ENCODE peak calls at places on chromosomes 16 and 17, in seven cellular contexts. One of them, this sample, is unnamed.

GRCh38 chr17:73215414-73215813 is 22.6 kb downstream of the COG1 start:
- DNase-seq in K562: no peak
- DNase-seq in GM12878: no peak
- DNase-seq in H1: no peak
- DNase-seq in SK-N-SH: no peak
- DNase-seq in HepG2: no peak
- DNase-seq in Panc1: no peak
- DNase-seq in this sample: no peak

GRCh38 chr16:67183-67791 is 5.1 kb downstream of the RHBDF1 start:
- DNase-seq in Panc1: no peak
- DNase-seq in H1: no peak
- DNase-seq in K562: no peak
- DNase-seq in GM12878: no peak
- DNase-seq in HepG2: no peak
- DNase-seq in SK-N-SH: no peak
- DNase-seq in this sample: no peak

GRCh38 chr17:41527076-41528023 is 758 bp downstream of the KRT19 start:
- DNase-seq in Panc1: no peak
- DNase-seq in SK-N-SH: no peak
- DNase-seq in GM12878: no peak
- DNase-seq in HepG2: no peak
- DNase-seq in K562: peak; percentile 73
- DNase-seq in H1: no peak
- DNase-seq in this sample: no peak

GRCh38 chr17:72358465-72358864 is 237.6 kb downstream of the SOX9 start:
- DNase-seq in GM12878: no peak
- DNase-seq in K562: no peak
- DNase-seq in HepG2: no peak
- DNase-seq in SK-N-SH: no peak
- DNase-seq in Panc1: no peak
- DNase-seq in H1: no peak
- DNase-seq in this sample: no peak

GRCh38 chr16:57798953-57799618 is 3.2 kb downstream of the KIFC3 start:
- DNase-seq in H1: no peak
- DNase-seq in K562: no peak
- DNase-seq in SK-N-SH: peak; percentile 15
- DNase-seq in Panc1: no peak
- DNase-seq in HepG2: no peak
- DNase-seq in GM12878: no peak
- DNase-seq in this sample: no peak

GRCh38 chr17:12866244-12866643 is 76.9 kb downstream of the ARHGAP44 start:
- DNase-seq in K562: no peak
- DNase-seq in Panc1: no peak
- DNase-seq in H1: no peak
- DNase-seq in GM12878: no peak
- DNase-seq in HepG2: no peak
- DNase-seq in SK-N-SH: no peak
- DNase-seq in this sample: no peak

GRCh38 chr17:17151962-17152361 is 54.2 kb downstream of the PLD6 start:
- DNase-seq in H1: no peak
- DNase-seq in GM12878: no peak
- DNase-seq in SK-N-SH: no peak
- DNase-seq in Panc1: peak; percentile 63
- DNase-seq in HepG2: no peak
- DNase-seq in K562: no peak
- DNase-seq in this sample: no peak

GRCh38 chr17:58156839-58157803 is 8.9 kb downstream of the OR4D1 start:
- DNase-seq in H1: no peak
- DNase-seq in HepG2: no peak
- DNase-seq in K562: peak; percentile 33
- DNase-seq in Panc1: no peak
- DNase-seq in SK-N-SH: peak; percentile 85
- DNase-seq in GM12878: no peak
- DNase-seq in this sample: no peak

GRCh38 chr16:54446639-54447038 is 160.1 kb upstream of the IRX3 start:
- DNase-seq in SK-N-SH: no peak
- DNase-seq in K562: no peak
- DNase-seq in GM12878: no peak
- DNase-seq in Panc1: peak; percentile 12
- DNase-seq in H1: no peak
- DNase-seq in HepG2: no peak
- DNase-seq in this sample: no peak

GRCh38 chr16:80046848-80047247 is 446.3 kb upstream of the MAF start:
- DNase-seq in H1: no peak
- DNase-seq in SK-N-SH: no peak
- DNase-seq in GM12878: no peak
- DNase-seq in HepG2: no peak
- DNase-seq in K562: no peak
- DNase-seq in Panc1: no peak
- DNase-seq in this sample: no peak

GRCh38 chr16:56401482-56401881 is 23.9 kb downstream of the AMFR start:
- DNase-seq in HepG2: peak; percentile 42
- DNase-seq in K562: peak; percentile 29
- DNase-seq in H1: no peak
- DNase-seq in Panc1: no peak
- DNase-seq in GM12878: no peak
- DNase-seq in SK-N-SH: peak; percentile 52
- DNase-seq in this sample: peak; percentile 12

GRCh38 chr17:41042953-41043352 is 1.7 kb upstream of the KRTAP1-1 start:
- DNase-seq in SK-N-SH: no peak
- DNase-seq in Panc1: no peak
- DNase-seq in K562: no peak
- DNase-seq in HepG2: no peak
- DNase-seq in H1: no peak
- DNase-seq in GM12878: no peak
- DNase-seq in this sample: no peak

GRCh38 chr17:43983515-43984411 is 20.7 kb upstream of the NAGS start:
- DNase-seq in Panc1: no peak
- DNase-seq in GM12878: no peak
- DNase-seq in H1: no peak
- DNase-seq in SK-N-SH: peak; percentile 72
- DNase-seq in K562: peak; percentile 81
- DNase-seq in HepG2: peak; percentile 67
- DNase-seq in this sample: no peak

GRCh38 chr17:62179525-62180161 is 114.6 kb upstream of the MED13 start:
- DNase-seq in HepG2: peak; percentile 52
- DNase-seq in H1: no peak
- DNase-seq in GM12878: no peak
- DNase-seq in Panc1: peak; percentile 27
- DNase-seq in SK-N-SH: no peak
- DNase-seq in K562: peak; percentile 46
- DNase-seq in this sample: peak; percentile 88

GRCh38 chr17:76701471-76701967 is 9.2 kb downstream of the MXRA7 start:
- DNase-seq in HepG2: peak; percentile 80
- DNase-seq in K562: no peak
- DNase-seq in Panc1: no peak
- DNase-seq in H1: no peak
- DNase-seq in GM12878: no peak
- DNase-seq in SK-N-SH: no peak
- DNase-seq in this sample: no peak

GRCh38 chr16:79656537-79657115 is 56.1 kb upstream of the MAF start:
- DNase-seq in H1: no peak
- DNase-seq in HepG2: no peak
- DNase-seq in SK-N-SH: no peak
- DNase-seq in Panc1: no peak
- DNase-seq in K562: no peak
- DNase-seq in GM12878: no peak
- DNase-seq in this sample: no peak

GRCh38 chr17:15332338-15332737 is 9.1 kb downstream of the TEKT3 start:
- DNase-seq in HepG2: no peak
- DNase-seq in SK-N-SH: no peak
- DNase-seq in Panc1: no peak
- DNase-seq in K562: no peak
- DNase-seq in GM12878: no peak
- DNase-seq in H1: peak; percentile 49
- DNase-seq in this sample: no peak

GRCh38 chr17:2814499-2815341 is 18.5 kb downstream of the RAP1GAP2 start:
- DNase-seq in HepG2: no peak
- DNase-seq in Panc1: no peak
- DNase-seq in GM12878: peak; percentile 62
- DNase-seq in H1: no peak
- DNase-seq in SK-N-SH: no peak
- DNase-seq in K562: no peak
- DNase-seq in this sample: no peak

GRCh38 chr16:8583712-8584111 is 6.6 kb downstream of the TMEM114 start:
- DNase-seq in K562: peak; percentile 55
- DNase-seq in Panc1: no peak
- DNase-seq in GM12878: no peak
- DNase-seq in SK-N-SH: no peak
- DNase-seq in HepG2: no peak
- DNase-seq in H1: no peak
- DNase-seq in this sample: peak; percentile 43

GRCh38 chr16:8585942-8586341 is 4.4 kb downstream of the TMEM114 start:
- DNase-seq in K562: no peak
- DNase-seq in Panc1: no peak
- DNase-seq in GM12878: no peak
- DNase-seq in H1: no peak
- DNase-seq in SK-N-SH: no peak
- DNase-seq in HepG2: no peak
- DNase-seq in this sample: no peak

GRCh38 chr16:8579559-8579958 is 10.8 kb downstream of the TMEM114 start:
- DNase-seq in Panc1: no peak
- DNase-seq in K562: no peak
- DNase-seq in H1: no peak
- DNase-seq in GM12878: no peak
- DNase-seq in SK-N-SH: no peak
- DNase-seq in HepG2: no peak
- DNase-seq in this sample: no peak

GRCh38 chr16:8581923-8582580 is 8.3 kb downstream of the TMEM114 start:
- DNase-seq in HepG2: no peak
- DNase-seq in K562: no peak
- DNase-seq in GM12878: no peak
- DNase-seq in H1: no peak
- DNase-seq in Panc1: no peak
- DNase-seq in SK-N-SH: no peak
- DNase-seq in this sample: no peak

DNA sequence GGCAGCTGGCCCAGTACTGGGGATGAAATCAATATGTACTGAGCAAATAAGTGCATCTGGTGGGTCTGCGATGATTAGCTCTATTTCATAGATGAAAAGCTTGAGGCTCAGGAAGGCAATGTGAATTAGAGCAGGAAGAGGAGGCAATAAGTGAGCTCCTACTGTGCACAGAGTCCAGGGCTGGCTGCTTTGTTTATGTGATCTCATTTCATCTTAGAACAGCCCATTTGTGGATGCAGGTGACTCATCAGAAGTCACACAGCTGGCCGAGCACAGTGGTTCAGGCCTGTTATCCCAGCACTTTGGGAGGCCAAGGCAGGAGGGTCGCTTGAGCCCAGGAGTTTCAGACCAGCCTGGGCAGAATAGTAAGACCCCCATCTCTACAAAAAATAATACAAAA is 7.1 kb downstream of the TMEM114 start:
- DNase-seq in Panc1: no peak
- DNase-seq in HepG2: no peak
- DNase-seq in GM12878: no peak
- DNase-seq in H1: no peak
- DNase-seq in SK-N-SH: no peak
- DNase-seq in K562: no peak
- DNase-seq in this sample: no peak
- TF ChIP-seq SIN3A in Panc1: no peak
- TF ChIP-seq SIN3A in HepG2: no peak
- TF ChIP-seq SIN3A in GM12878: no peak
- TF ChIP-seq SIN3A in H1: no peak
- TF ChIP-seq SIN3A in SK-N-SH: no peak
- TF ChIP-seq SIN3A in K562: no peak
- TF ChIP-seq SIN3A in this sample: no peak

GRCh38 chr16:88744839-88745521 is 38.7 kb downstream of the CTU2 start:
- DNase-seq in H1: no peak
- DNase-seq in GM12878: no peak
- DNase-seq in SK-N-SH: no peak
- DNase-seq in HepG2: no peak
- DNase-seq in Panc1: no peak
- DNase-seq in K562: no peak
- DNase-seq in this sample: no peak

GRCh38 chr16:88744520-88744835 is 38.2 kb downstream of the CTU2 start:
- DNase-seq in SK-N-SH: no peak
- DNase-seq in Panc1: no peak
- DNase-seq in H1: no peak
- DNase-seq in K562: no peak
- DNase-seq in HepG2: no peak
- DNase-seq in GM12878: no peak
- DNase-seq in this sample: no peak

GRCh38 chr16:88742896-88743605 is 36.7 kb downstream of the CTU2 start:
- DNase-seq in K562: no peak
- DNase-seq in Panc1: no peak
- DNase-seq in HepG2: no peak
- DNase-seq in GM12878: no peak
- DNase-seq in SK-N-SH: no peak
- DNase-seq in H1: no peak
- DNase-seq in this sample: no peak

GRCh38 chr16:88741368-88741767 is 35.1 kb downstream of the CTU2 start:
- DNase-seq in GM12878: no peak
- DNase-seq in HepG2: no peak
- DNase-seq in H1: no peak
- DNase-seq in Panc1: no peak
- DNase-seq in K562: no peak
- DNase-seq in SK-N-SH: no peak
- DNase-seq in this sample: no peak

GRCh38 chr16:88743693-88744519 is 37.6 kb downstream of the CTU2 start:
- DNase-seq in SK-N-SH: peak; percentile 95
- DNase-seq in Panc1: no peak
- DNase-seq in K562: peak; percentile 93
- DNase-seq in GM12878: no peak
- DNase-seq in H1: peak; percentile 39
- DNase-seq in HepG2: peak; percentile 60
- DNase-seq in this sample: peak; percentile 56
- H3K4me3 ChIP-seq in SK-N-SH: peak overlapping the region; percentile 9
- H3K4me3 ChIP-seq in Panc1: no peak overlapping the region
- H3K4me3 ChIP-seq in K562: no peak overlapping the region
- H3K4me3 ChIP-seq in GM12878: no peak overlapping the region
- H3K4me3 ChIP-seq in H1: no peak overlapping the region
- H3K4me3 ChIP-seq in HepG2: no peak overlapping the region
- H3K4me3 ChIP-seq in this sample: no peak overlapping the region

GRCh38 chr17:35774499-35774898 is 13.8 kb downstream of the C17orf50 start:
- DNase-seq in H1: no peak
- DNase-seq in SK-N-SH: peak; percentile 85
- DNase-seq in Panc1: no peak
- DNase-seq in K562: no peak
- DNase-seq in GM12878: no peak
- DNase-seq in HepG2: no peak
- DNase-seq in this sample: no peak
- TF ChIP-seq SIN3A in H1: no peak
- TF ChIP-seq SIN3A in SK-N-SH: no peak
- TF ChIP-seq SIN3A in Panc1: no peak
- TF ChIP-seq SIN3A in K562: no peak
- TF ChIP-seq SIN3A in GM12878: no peak
- TF ChIP-seq SIN3A in HepG2: no peak
- TF ChIP-seq SIN3A in this sample: no peak

DNA sequence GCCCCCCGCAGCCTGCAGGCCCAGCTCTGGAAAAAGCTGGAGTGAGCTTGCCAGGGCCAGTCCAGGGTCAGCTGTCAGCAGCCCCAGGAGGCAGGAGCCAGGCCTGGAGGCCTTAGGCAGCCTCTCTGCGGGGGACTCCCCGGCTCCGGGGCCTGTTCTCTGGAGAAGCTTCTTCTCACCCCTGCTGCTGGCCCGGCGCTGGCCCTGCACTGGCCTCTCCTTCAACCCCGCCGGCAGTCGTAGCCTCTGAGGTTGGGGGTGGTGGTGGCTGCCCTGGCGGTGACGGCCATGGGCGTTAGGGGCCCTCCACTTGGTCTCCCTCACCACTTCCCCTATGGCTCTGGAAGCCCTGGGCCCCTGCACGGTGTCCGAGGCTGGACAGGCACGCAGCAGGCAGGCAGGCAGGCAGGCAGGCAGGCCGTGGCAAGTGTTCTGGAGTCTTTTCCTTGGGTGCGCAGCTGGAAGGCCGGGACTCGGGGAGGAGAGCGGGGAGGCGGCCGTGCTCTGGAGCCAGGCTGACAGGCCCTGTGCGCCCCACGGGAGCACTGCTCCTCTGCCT is 2.1 kb downstream of the FOXF1 start:
- DNase-seq in GM12878: no peak
- DNase-seq in Panc1: no peak
- DNase-seq in SK-N-SH: no peak
- DNase-seq in HepG2: no peak
- DNase-seq in H1: no peak
- DNase-seq in K562: no peak
- DNase-seq in this sample: no peak
- H3K4me3 ChIP-seq in GM12878: no peak overlapping the region
- H3K4me3 ChIP-seq in Panc1: no peak overlapping the region
- H3K4me3 ChIP-seq in SK-N-SH: no peak overlapping the region
- H3K4me3 ChIP-seq in HepG2: no peak overlapping the region
- H3K4me3 ChIP-seq in H1: no peak overlapping the region
- H3K4me3 ChIP-seq in K562: no peak overlapping the region
- H3K4me3 ChIP-seq in this sample: no peak overlapping the region

This sample was measured in HCT116.